ENCODE peak calls at places on chromosomes 7 and 10, in four cellular contexts. E is HS-5, P is GM10248, I is HuH-7. F is an unnamed sample.

GRCh38 chr7:157392256-157393037 is 55.6 kb downstream of the DNAJB6 start:
- DNase-seq in E (no peak), P (no peak), I (no peak), F (no peak)

GRCh38 chr10:32189400-32190084 is 133.3 kb upstream of the KIF5B start:
- DNase-seq in E (no peak), P (no peak), I (peak), F (no peak)

GRCh38 chr7:106604974-106605373 is 56.0 kb downstream of the CCDC71L start:
- DNase-seq in E (no peak), P (no peak), I (no peak), F (no peak)

GRCh38 chr7:593324-594115 is 73.9 kb upstream of the PDGFA start:
- DNase-seq in E (no peak), P (peak), I (no peak), F (peak)

GRCh38 chr7:151796091-151796870 is 80.6 kb downstream of the PRKAG2 start:
- DNase-seq in E (peak), P (no peak), I (no peak), F (no peak)

GRCh38 chr7:100369105-100369504 is 4.2 kb upstream of the PILRA start:
- DNase-seq in E (no peak), P (peak), I (no peak), F (peak)

GRCh38 chr7:28106316-28106957 is 74.2 kb downstream of the JAZF1 start:
- DNase-seq in E (no peak), P (no peak), I (no peak), F (no peak)

GRCh38 chr7:133854739-133855138 is 272.4 kb upstream of the LRGUK start:
- DNase-seq in E (peak), P (peak), I (peak), F (no peak)

GRCh38 chr7:84454174-84454959 is 259.8 kb upstream of the SEMA3A start:
- DNase-seq in E (no peak), P (no peak), I (no peak), F (no peak)

GRCh38 chr10:49608925-49609282 is 1.2 kb upstream of the SLC18A3 start:
- DNase-seq in E (no peak), P (no peak), I (no peak), F (no peak)

GRCh38 chr7:110358028-110358427 is 732.9 kb upstream of the LRRN3 start:
- DNase-seq in E (no peak), P (no peak), I (no peak), F (no peak)

GRCh38 chr7:84665339-84665738 is 470.8 kb upstream of the SEMA3A start:
- DNase-seq in E (no peak), P (no peak), I (no peak), F (no peak)

GRCh38 chr10:113035724-113036312 is 85.8 kb downstream of the TCF7L2 start:
- DNase-seq in E (no peak), P (no peak), I (no peak), F (no peak)

GRCh38 chr10:79361721-79362397 is 14.6 kb downstream of the PPIF start:
- DNase-seq in E (no peak), P (peak), I (no peak), F (no peak)

GRCh38 chr10:122632031-122632430 is 67.6 kb downstream of the C10orf120 start:
- DNase-seq in E (no peak), P (no peak), I (no peak), F (no peak)

GRCh38 chr7:24573554-24574338 is 494 bp downstream of the PALS2 start:
- DNase-seq in E (peak), P (peak), I (peak), F (peak)

GRCh38 chr10:125823663-125824251 is 411 bp downstream of the BCCIP start:
- DNase-seq in E (no peak), P (no peak), I (no peak), F (peak)

GRCh38 chr10:130863044-130863443 is 448.5 kb downstream of the TCERG1L start:
- DNase-seq in E (no peak), P (no peak), I (no peak), F (no peak)

GRCh38 chr10:51691135-51691534 is 8.3 kb downstream of the CSTF2T start:
- DNase-seq in E (no peak), P (no peak), I (no peak), F (no peak)

GRCh38 chr7:1086588-1087461 is 1.1 kb upstream of the GPER1 start:
- DNase-seq in E (peak), P (peak), I (peak), F (peak)

GRCh38 chr10:60491162-60491561 is 101.5 kb upstream of the ANK3 start:
- DNase-seq in E (no peak), P (no peak), I (no peak), F (no peak)

GRCh38 chr7:6186578-6186977 is 85.8 kb downstream of the CYTH3 start:
- DNase-seq in E (no peak), P (no peak), I (no peak), F (no peak)

GRCh38 chr7:75962607-75963382 is 31.6 kb downstream of the TMEM120A start:
- DNase-seq in E (no peak), P (no peak), I (no peak), F (no peak)